ENCODE peak calls at places on chromosome 10, in seven cellular contexts. H, C, F, B, J, D and T are unnamed samples. For H3K9me3, the result is how much of the 10 kb centered on the place peaks cover.

GRCh38 chr10:72321248-72322029 is 33.3 kb downstream of the DNAJB12 start:
- DNase-seq in H (no peak), C (no peak), F (no peak), B (no peak), J (no peak), D (no peak), T (no peak)

GRCh38 chr10:110850990-110851389 is 20.7 kb upstream of the PDCD4 start:
- DNase-seq in H (no peak), C (peak), F (no peak), B (no peak), J (no peak), D (no peak), T (no peak)

GRCh38 chr10:94006591-94007550 is 13.1 kb downstream of the PLCE1 start:
- DNase-seq in H (peak), C (no peak), F (no peak), B (peak), J (no peak), D (peak), T (no peak)

GRCh38 chr10:5530412-5530806 is 5.6 kb downstream of the CALML3 start:
- DNase-seq in H (no peak), C (no peak), F (no peak), B (no peak), J (no peak), D (no peak), T (peak)

GRCh38 chr10:3887885-3888476 is 103.0 kb upstream of the KLF6 start:
- DNase-seq in H (peak), C (peak), F (no peak), B (peak), J (no peak), D (peak), T (peak)

GRCh38 chr10:111824128-111824527 is 359.4 kb downstream of the GPAM start:
- DNase-seq in H (no peak), C (no peak), F (no peak), B (no peak), J (no peak), D (no peak), T (no peak)

GRCh38 chr10:102229810-102230263 is 3.7 kb downstream of the ELOVL3 start:
- DNase-seq in H (peak), C (peak), F (peak), B (peak), J (peak), D (no peak), T (peak)

GRCh38 chr10:103896225-103896624 is 21.8 kb downstream of the STN1 start:
- DNase-seq in H (no peak), C (no peak), F (no peak), B (peak), J (no peak), D (no peak), T (no peak)

GRCh38 chr10:132363921-132364593 is 32.1 kb downstream of the LRRC27 start:
- DNase-seq in H (no peak), C (no peak), F (no peak), B (no peak), J (no peak), D (peak), T (no peak)

GRCh38 chr10:130169136-130169888 is 33.1 kb downstream of the GLRX3 start:
- DNase-seq in H (peak), C (no peak), F (no peak), B (peak), J (no peak), D (peak), T (no peak)

DNA sequence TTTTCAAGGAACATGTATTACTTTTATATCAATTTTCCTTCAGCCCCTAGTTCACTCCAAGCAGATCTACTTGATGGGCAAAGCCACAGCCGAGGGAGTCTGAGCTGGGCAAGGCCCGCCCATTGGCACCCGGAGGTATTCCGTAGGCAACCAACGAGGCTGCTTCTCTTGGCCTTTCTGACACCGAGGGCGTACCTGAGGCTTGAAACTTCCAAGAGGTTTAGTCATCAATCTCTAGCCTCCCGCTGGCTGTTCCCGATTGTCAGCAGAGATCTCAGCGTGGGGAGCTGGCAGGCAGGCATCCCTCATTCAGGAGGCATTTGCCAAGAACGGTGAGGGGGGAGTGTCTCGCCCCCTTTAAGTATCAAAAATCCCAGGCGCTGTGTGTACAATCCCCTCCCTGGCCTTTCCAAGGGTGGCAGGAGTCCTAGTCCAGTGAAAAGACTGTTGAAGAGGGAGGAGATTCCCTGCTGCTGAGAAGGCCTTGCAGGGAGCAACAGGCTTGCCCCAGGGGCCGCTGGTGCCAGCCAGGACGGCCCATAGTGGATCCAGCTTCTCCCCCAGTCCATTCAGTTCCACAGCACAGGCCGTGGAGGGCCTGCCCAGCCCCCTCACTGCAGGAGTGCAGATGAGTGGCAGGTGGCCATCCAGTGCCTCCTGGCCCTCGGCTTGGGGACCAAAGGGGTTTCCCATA is 39.8 kb downstream of the OAT start:
- DNase-seq in H (no peak), C (no peak), F (no peak), B (no peak), J (no peak), D (no peak), T (no peak)
- H3K4me3 ChIP-seq in H (no peak), C (no peak), F (no peak), B (no peak), J (no peak), D (no peak), T (no peak)

GRCh38 chr10:11861811-11862210 is 38.7 kb downstream of the PROSER2 start:
- DNase-seq in H (no peak), C (no peak), F (no peak), B (no peak), J (no peak), D (no peak), T (no peak)
- H3K27ac ChIP-seq in H (no peak), C (no peak), F (no peak), B (no peak), J (no peak), D (no peak), T (no peak)

GRCh38 chr10:11011436-11011835 is 6.2 kb upstream of the CELF2 start:
- DNase-seq in H (no peak), C (no peak), F (no peak), B (no peak), J (no peak), D (no peak), T (no peak)

GRCh38 chr10:11012476-11012875 is 5.2 kb upstream of the CELF2 start:
- DNase-seq in H (no peak), C (no peak), F (no peak), B (no peak), J (no peak), D (no peak), T (no peak)

GRCh38 chr10:11011966-11012365 is 5.7 kb upstream of the CELF2 start:
- DNase-seq in H (peak), C (no peak), F (no peak), B (no peak), J (no peak), D (no peak), T (no peak)

GRCh38 chr10:11014671-11015141 is 3.0 kb upstream of the CELF2 start:
- DNase-seq in H (peak), C (no peak), F (no peak), B (no peak), J (no peak), D (no peak), T (no peak)

DNA sequence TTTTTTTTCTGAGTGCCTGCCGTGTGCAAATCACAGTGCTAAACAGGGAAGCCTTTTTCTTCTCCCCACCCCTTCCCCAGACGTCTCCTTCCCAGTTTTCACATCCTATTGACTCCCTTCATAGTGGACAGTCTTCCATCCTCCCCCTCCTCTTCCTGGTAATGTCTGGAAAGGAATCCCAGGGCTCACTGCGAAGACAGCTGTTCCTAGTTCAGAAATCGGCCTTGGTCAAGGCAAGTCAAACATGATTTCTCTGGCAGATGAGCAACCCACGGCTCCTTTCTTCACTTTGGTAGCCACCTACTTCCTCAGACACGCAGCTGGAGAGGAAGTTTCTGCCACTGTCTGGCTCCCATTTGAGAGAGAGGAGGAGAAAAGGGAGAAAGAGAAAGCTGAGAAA is 4.8 kb upstream of the CELF2 start:
- DNase-seq in H (no peak), C (no peak), F (no peak), B (no peak), J (no peak), D (no peak), T (no peak)
- H3K9me3 ChIP-seq in H (under half), C (under half), F (under half), B (under half), J (under half), D (under half), T (under half)

DNA sequence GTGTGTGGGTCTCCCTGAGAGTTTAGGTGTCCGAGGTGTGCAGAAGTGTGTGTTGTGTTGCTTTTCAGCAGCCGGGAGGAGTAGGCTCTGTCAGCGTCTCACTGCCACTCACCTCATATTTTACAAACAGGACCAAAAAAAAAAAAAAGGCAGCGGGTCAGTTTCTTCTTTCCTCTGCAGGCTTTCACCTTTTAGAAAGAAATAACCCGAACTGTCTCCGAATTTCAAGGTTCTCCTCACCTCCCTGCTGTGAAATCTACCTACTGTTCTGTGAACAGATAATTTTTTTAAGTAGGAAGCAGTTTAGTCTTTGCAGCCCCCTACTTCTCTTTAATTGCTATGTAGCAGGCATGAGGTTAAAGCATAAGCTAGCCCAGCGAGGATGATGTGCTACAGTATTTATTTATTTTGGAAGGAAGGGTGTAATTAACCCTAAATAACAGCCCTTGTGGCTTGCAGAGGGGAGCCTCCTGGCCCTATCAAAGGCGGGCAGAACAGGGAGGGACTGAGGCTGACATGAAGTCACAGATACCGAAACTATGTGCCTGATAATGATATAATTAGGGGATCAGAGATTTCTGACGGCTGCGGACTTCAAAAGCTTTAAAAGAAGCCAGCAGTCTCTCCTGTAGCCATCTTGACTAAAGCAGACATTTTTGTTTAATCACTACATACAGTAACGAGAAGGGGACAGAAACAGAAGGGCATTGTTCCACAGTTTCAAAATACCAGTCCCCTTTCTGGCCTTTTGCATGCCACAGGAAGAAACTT is 1.6 kb downstream of the BAMBI start:
- DNase-seq in H (no peak), C (no peak), F (no peak), B (peak), J (no peak), D (peak), T (no peak)
- H3K4me3 ChIP-seq in H (no peak), C (no peak), F (peak), B (peak), J (peak), D (peak), T (peak)

GRCh38 chr10:18490755-18491154 is 160.6 kb downstream of the NSUN6 start:
- DNase-seq in H (no peak), C (no peak), F (no peak), B (no peak), J (no peak), D (no peak), T (no peak)

GRCh38 chr10:18483787-18484186 is 167.6 kb downstream of the NSUN6 start:
- DNase-seq in H (no peak), C (no peak), F (no peak), B (no peak), J (no peak), D (no peak), T (no peak)

DNA sequence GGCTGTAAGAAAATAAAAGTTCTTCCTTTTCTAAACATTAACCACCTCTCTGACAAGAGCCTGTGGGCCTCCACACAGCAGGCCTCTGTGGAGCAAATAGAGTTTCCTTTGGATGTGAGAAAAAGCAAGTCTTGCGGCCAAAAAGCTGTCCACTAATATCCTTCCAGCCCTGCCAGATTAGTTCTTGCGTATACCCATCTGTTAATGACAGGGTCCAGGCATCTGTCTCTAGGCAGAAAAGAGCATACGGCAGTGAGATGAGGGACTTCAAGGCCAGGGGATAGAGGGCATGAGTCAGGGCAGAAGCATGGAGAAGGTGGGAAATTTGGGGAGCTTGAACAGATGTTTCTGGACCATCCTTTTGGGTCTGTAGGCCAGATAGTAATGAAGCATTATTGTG is 164.9 kb downstream of the NSUN6 start:
- DNase-seq in H (no peak), C (no peak), F (no peak), B (no peak), J (no peak), D (no peak), T (no peak)
- H3K27ac ChIP-seq in H (no peak), C (no peak), F (no peak), B (no peak), J (peak), D (no peak), T (no peak)

DNA sequence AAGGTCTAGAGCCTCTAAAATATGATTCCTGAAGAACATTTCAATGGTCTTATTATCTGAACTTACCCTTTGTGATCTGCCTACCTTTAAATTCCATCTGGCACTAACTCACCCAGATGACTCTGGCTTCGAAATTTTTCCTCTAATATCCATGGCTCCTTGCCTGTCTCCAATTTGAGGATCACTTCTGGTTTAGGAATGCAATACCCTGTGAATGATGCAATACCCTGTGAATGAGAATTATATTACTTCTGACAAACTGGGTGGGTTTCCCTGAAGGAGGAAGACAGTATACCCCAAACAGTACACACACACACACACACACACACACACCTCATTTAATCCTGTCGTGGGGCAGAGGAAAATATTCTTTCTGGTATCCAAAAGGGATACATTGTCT is 115.3 kb downstream of the ZNF33B start:
- DNase-seq in H (no peak), C (no peak), F (no peak), B (no peak), J (no peak), D (no peak), T (no peak)
- H3K9me3 ChIP-seq in H (under half), C (half or more), F (under half), B (under half), J (under half), D (under half), T (half or more)